ENCODE peak calls at places on chromosomes 1 and 21, in ten cellular contexts. Y is GM12891; H is activated T-helper 1 cell treated with Interleukin-2 at 50 U/mL for 16 hours; N is stimulated activated CD4-positive, alpha-beta T cell treated with anti-CD3 and anti-CD28 coated beads, Interleukin-15, amount 100 ng/mL, for 24 hours; K is chondrocyte; J is activated CD4-positive, alpha-beta T cell treated with anti-CD3 and anti-CD28 coated beads, Interleukin-2, amount 50 U/mL, for 48 hours; X is T-helper 22 cell; M is fibroblast of the aortic adventitia; I is endothelial cell; R is lung. S is an unnamed sample.

GRCh38 chr1:228267962-228268890 is 60.4 kb downstream of the OBSCN start:
- DNase-seq in Y (no peak), H (no peak), N (no peak), K (no peak), J (no peak), X (no peak), M (no peak), I (peak; percentile 2), R (peak; percentile 25), S (no peak)

GRCh38 chr1:16386454-16387113 is 19.5 kb downstream of the SZRD1 start:
- DNase-seq in Y (no peak), H (no peak), N (no peak), K (no peak), J (no peak), X (no peak), M (peak; percentile 92), I (no peak), R (no peak), S (no peak)

GRCh38 chr1:36400825-36401601 is 3.3 kb upstream of the LSM10 start:
- DNase-seq in Y (peak; percentile 59), H (no peak), N (peak; percentile 75), K (peak; percentile 98), J (peak; percentile 73), X (no peak), M (peak; percentile 76), I (peak; percentile 19), R (peak; percentile 74), S (no peak)

GRCh38 chr1:21508580-21509350 is 458 bp upstream of the ALPL start:
- DNase-seq in Y (peak; percentile 83), H (peak; percentile 37), N (peak; percentile 84), K (peak; percentile 73), J (peak; percentile 75), X (peak; percentile 10), M (peak; percentile 24), I (peak; percentile 89), R (peak; percentile 81), S (peak; percentile 49)

GRCh38 chr1:108962681-108963051 is 618 bp downstream of the CLCC1 start:
- DNase-seq in Y (no peak), H (no peak), N (peak; percentile 57), K (no peak), J (peak; percentile 45), X (peak; percentile 9), M (no peak), I (no peak), R (peak; percentile 31), S (no peak)

GRCh38 chr1:201111156-201111555 is 1.1 kb downstream of the CACNA1S start:
- DNase-seq in Y (no peak), H (no peak), N (no peak), K (no peak), J (no peak), X (no peak), M (no peak), I (no peak), R (no peak), S (no peak)

GRCh38 chr1:175343945-175344344 is 151.4 kb upstream of the KIAA0040 start:
- DNase-seq in Y (no peak), H (no peak), N (no peak), K (no peak), J (no peak), X (no peak), M (no peak), I (no peak), R (no peak), S (no peak)

GRCh38 chr1:8600336-8600735 is 217.1 kb downstream of the RERE start:
- DNase-seq in Y (no peak), H (no peak), N (no peak), K (no peak), J (no peak), X (no peak), M (peak; percentile 84), I (no peak), R (no peak), S (no peak)

GRCh38 chr1:178183796-178184195 is 89.9 kb downstream of the RASAL2 start:
- DNase-seq in Y (no peak), H (no peak), N (no peak), K (no peak), J (no peak), X (no peak), M (no peak), I (no peak), R (no peak), S (no peak)

GRCh38 chr1:30914587-30914922 is 6.0 kb upstream of the SDC3 start:
- DNase-seq in Y (no peak), H (no peak), N (no peak), K (no peak), J (no peak), X (no peak), M (no peak), I (no peak), R (no peak), S (no peak)

GRCh38 chr21:42992943-42993712 is 18.8 kb downstream of the PKNOX1 start:
- DNase-seq in Y (no peak), H (no peak), N (no peak), K (no peak), J (no peak), X (no peak), M (no peak), I (no peak), R (no peak), S (no peak)

GRCh38 chr1:222886194-222887126 is 71.6 kb downstream of the DISP1 start:
- DNase-seq in Y (no peak), H (no peak), N (no peak), K (no peak), J (no peak), X (no peak), M (no peak), I (no peak), R (no peak), S (no peak)

GRCh38 chr1:223393275-223394214 is at the start of gene CCDC185:
- DNase-seq in Y (no peak), H (no peak), N (no peak), K (peak; percentile 88), J (no peak), X (no peak), M (no peak), I (peak; percentile 11), R (no peak), S (no peak)

GRCh38 chr1:66532214-66532613 is 1.7 kb upstream of the SGIP1 start:
- DNase-seq in Y (no peak), H (no peak), N (no peak), K (no peak), J (no peak), X (no peak), M (no peak), I (no peak), R (no peak), S (no peak)

GRCh38 chr1:245338485-245338877 is 183.7 kb downstream of the KIF26B start:
- DNase-seq in Y (no peak), H (no peak), N (no peak), K (no peak), J (no peak), X (no peak), M (no peak), I (no peak), R (no peak), S (no peak)

GRCh38 chr1:245051349-245052221 is 103.2 kb upstream of the KIF26B start:
- DNase-seq in Y (no peak), H (no peak), N (peak; percentile 44), K (no peak), J (peak; percentile 11), X (no peak), M (peak; percentile 53), I (peak; percentile 27), R (peak; percentile 63), S (no peak)

GRCh38 chr1:243268284-243268653 is 12.4 kb downstream of the SDCCAG8 start:
- DNase-seq in Y (no peak), H (no peak), N (no peak), K (no peak), J (no peak), X (no peak), M (peak; percentile 99), I (no peak), R (no peak), S (no peak)

GRCh38 chr1:72184099-72184695 is 98.1 kb downstream of the NEGR1 start:
- DNase-seq in Y (no peak), H (no peak), N (no peak), K (no peak), J (no peak), X (no peak), M (peak; percentile 20), I (no peak), R (no peak), S (no peak)

GRCh38 chr1:203085528-203086406 is at the start of gene MYOG:
- DNase-seq in Y (no peak), H (no peak), N (no peak), K (no peak), J (no peak), X (no peak), M (no peak), I (no peak), R (no peak), S (no peak)

GRCh38 chr1:172269644-172270043 is 150.8 kb upstream of the C1orf105 start:
- DNase-seq in Y (no peak), H (no peak), N (peak; percentile 7), K (no peak), J (no peak), X (no peak), M (peak; percentile 48), I (no peak), R (no peak), S (no peak)

GRCh38 chr1:14345925-14346550 is 252.4 kb upstream of the KAZN start:
- DNase-seq in Y (no peak), H (no peak), N (no peak), K (no peak), J (no peak), X (no peak), M (no peak), I (no peak), R (no peak), S (no peak)

GRCh38 chr1:160651428-160652064 is 4.7 kb upstream of the SLAMF1 start:
- DNase-seq in Y (no peak), H (no peak), N (no peak), K (no peak), J (no peak), X (no peak), M (no peak), I (no peak), R (no peak), S (no peak)

GRCh38 chr1:17494114-17494729 is 45.3 kb upstream of the ARHGEF10L start:
- DNase-seq in Y (peak; percentile 70), H (peak; percentile 31), N (peak; percentile 75), K (no peak), J (peak; percentile 68), X (no peak), M (peak; percentile 73), I (peak; percentile 77), R (peak; percentile 64), S (peak; percentile 10)

GRCh38 chr1:206885341-206886060 is 11.7 kb upstream of the IL24 start:
- DNase-seq in Y (no peak), H (no peak), N (no peak), K (no peak), J (no peak), X (no peak), M (peak; percentile 85), I (no peak), R (no peak), S (no peak)

GRCh38 chr1:231194843-231195516 is 33.1 kb downstream of the TRIM67 start:
- DNase-seq in Y (no peak), H (no peak), N (no peak), K (no peak), J (no peak), X (no peak), M (no peak), I (no peak), R (peak; percentile 33), S (no peak)

GRCh38 chr1:243312962-243313634 is 57.3 kb downstream of the SDCCAG8 start:
- DNase-seq in Y (no peak), H (no peak), N (no peak), K (no peak), J (no peak), X (no peak), M (peak; percentile 55), I (no peak), R (no peak), S (no peak)

GRCh38 chr21:14858309-14858708 is 206.5 kb downstream of the NRIP1 start:
- DNase-seq in Y (no peak), H (no peak), N (no peak), K (no peak), J (no peak), X (no peak), M (no peak), I (no peak), R (no peak), S (no peak)

GRCh38 chr1:169368406-169368769 is 393 bp downstream of the BLZF1 start:
- DNase-seq in Y (no peak), H (no peak), N (peak; percentile 33), K (no peak), J (peak; percentile 22), X (peak; percentile 18), M (no peak), I (peak; percentile 15), R (no peak), S (no peak)

S was measured in T follicular helper cell.